ENCODE peak calls at places on chromosome 18, in ten cellular contexts. W is MM.1S; I is foreskin fibroblast; U is esophagus squamous epithelium; D is adrenal gland; T is NB4; N is activated CD8-positive, alpha-beta T cell treated with anti-CD3 and anti-CD28 coated beads for 36 hours; B is mammary epithelial cell; H is neural crest cell; R is OCI-LY7. A is an unnamed sample.

GRCh38 chr18:70322928-70323327 is 34.1 kb downstream of the SOCS6 start:
- DNase-seq in W (no peak), R (no peak), N (no peak), B (peak), D (no peak), I (peak), U (no peak), T (no peak), H (no peak), A (peak)

GRCh38 chr18:48348739-48349138 is 60.4 kb downstream of the ZBTB7C start:
- DNase-seq in U (no peak), T (no peak), H (no peak), W (no peak), R (no peak), B (no peak), D (no peak), N (no peak), I (no peak), A (no peak)

GRCh38 chr18:6249788-6250187 is 164.9 kb downstream of the L3MBTL4 start:
- DNase-seq in N (no peak), D (peak), W (peak), I (no peak), B (no peak), H (no peak), R (no peak), U (no peak), T (no peak), A (no peak)

GRCh38 chr18:50844960-50845359 is 25.1 kb upstream of the MRO start:
- DNase-seq in D (no peak), I (no peak), T (no peak), W (no peak), B (no peak), N (no peak), R (no peak), H (no peak), U (no peak), A (no peak)

GRCh38 chr18:69785466-69785865 is 162.2 kb downstream of the CD226 start:
- DNase-seq in R (no peak), H (no peak), U (no peak), D (no peak), T (no peak), B (no peak), W (no peak), N (no peak), I (no peak), A (no peak)

GRCh38 chr18:13626544-13626908 is 99.8 kb downstream of the FAM210A start:
- DNase-seq in D (no peak), H (no peak), T (no peak), W (no peak), U (no peak), R (no peak), B (no peak), I (no peak), N (no peak), A (no peak)

GRCh38 chr18:39462436-39462835 is 1896.8 kb upstream of the CELF4 start:
- DNase-seq in I (peak), N (no peak), D (no peak), U (no peak), W (no peak), H (no peak), T (no peak), R (no peak), B (peak), A (peak)

GRCh38 chr18:14997367-14997766 is 249.4 kb downstream of the ANKRD30B start:
- DNase-seq in T (no peak), R (no peak), B (no peak), U (no peak), W (no peak), H (no peak), N (no peak), D (no peak), I (no peak), A (no peak)

GRCh38 chr18:3921826-3922225 is 471.9 kb downstream of the TGIF1 start:
- DNase-seq in I (no peak), W (no peak), T (no peak), U (no peak), N (no peak), R (no peak), D (no peak), B (no peak), H (no peak), A (no peak)

GRCh38 chr18:48072428-48073204 is 142.2 kb upstream of the SMAD2 start:
- DNase-seq in W (no peak), R (no peak), D (peak), H (no peak), T (no peak), U (no peak), B (peak), I (no peak), N (no peak), A (no peak)

GRCh38 chr18:7637269-7637668 is 70.2 kb downstream of the PTPRM start:
- DNase-seq in N (no peak), I (no peak), D (no peak), H (no peak), W (no peak), U (no peak), T (no peak), R (no peak), B (no peak), A (peak)

GRCh38 chr18:31427010-31427409 is 20.5 kb upstream of the DSG3 start:
- DNase-seq in H (no peak), N (no peak), D (no peak), T (no peak), I (no peak), U (no peak), R (no peak), W (no peak), B (no peak), A (no peak)

GRCh38 chr18:31426021-31426420 is 21.5 kb upstream of the DSG3 start:
- DNase-seq in I (no peak), N (no peak), R (no peak), W (no peak), D (no peak), U (no peak), B (peak), H (no peak), T (no peak), A (peak)

GRCh38 chr18:31420524-31420923 is 27.0 kb upstream of the DSG3 start:
- DNase-seq in T (no peak), B (no peak), D (no peak), H (no peak), I (no peak), R (no peak), W (no peak), U (no peak), N (no peak), A (no peak)

GRCh38 chr18:31428211-31428610 is 19.3 kb upstream of the DSG3 start:
- DNase-seq in T (no peak), N (no peak), B (no peak), I (no peak), D (no peak), R (no peak), H (no peak), U (no peak), W (no peak), A (no peak)

GRCh38 chr18:31424383-31424988 is 23.1 kb upstream of the DSG3 start:
- DNase-seq in W (peak), H (peak), N (peak), U (no peak), B (peak), T (peak), D (peak), R (peak), I (no peak), A (peak)
- TF ChIP-seq CTCF in W (peak), H (peak), N (peak), U (no peak), B (peak), T (peak), D (peak), R (peak), I (peak), A (peak)

GRCh38 chr18:44899832-44900231 is 219.1 kb downstream of the SETBP1 start:
- DNase-seq in D (no peak), I (no peak), N (no peak), W (no peak), R (no peak), U (no peak), T (no peak), H (no peak), B (no peak), A (no peak)
- TF ChIP-seq CTCF in D (no peak), I (no peak), N (no peak), W (peak), R (peak), U (no peak), T (no peak), H (peak), B (peak), A (peak)

GRCh38 chr18:12246849-12247808 is 7.0 kb upstream of the CIDEA start:
- DNase-seq in D (no peak), I (no peak), W (peak), B (no peak), N (peak), H (peak), R (no peak), U (no peak), T (peak), A (no peak)
- TF ChIP-seq CTCF in D (no peak), I (peak), W (peak), B (no peak), N (peak), H (peak), R (peak), U (no peak), T (peak), A (no peak)

GRCh38 chr18:61333746-61334490 is 688 bp downstream of the CDH20 start:
- DNase-seq in N (no peak), D (no peak), R (no peak), I (no peak), H (peak), U (no peak), B (peak), T (no peak), W (no peak), A (no peak)
- TF ChIP-seq CTCF in N (no peak), D (no peak), R (no peak), I (no peak), H (no peak), U (no peak), B (no peak), T (no peak), W (no peak), A (no peak)

GRCh38 chr18:1954583-1955312 is 616.6 kb downstream of the METTL4 start:
- DNase-seq in H (no peak), I (no peak), W (no peak), U (no peak), N (no peak), R (no peak), B (no peak), T (no peak), D (no peak), A (no peak)
- TF ChIP-seq CTCF in H (no peak), I (no peak), W (no peak), U (no peak), N (no peak), R (no peak), B (no peak), T (no peak), D (no peak), A (no peak)

GRCh38 chr18:79585395-79586370 is 93.9 kb upstream of the CTDP1 start:
- DNase-seq in U (no peak), I (no peak), T (peak), R (peak), N (no peak), B (no peak), W (no peak), H (no peak), D (no peak), A (no peak)
- TF ChIP-seq CTCF in U (no peak), I (no peak), T (no peak), R (no peak), N (no peak), B (no peak), W (no peak), H (no peak), D (no peak), A (no peak)